ENCODE peak calls at places on chromosomes 11 and 22, in ten cellular contexts. D, U, S, L, W, J, T, A, F and P are unnamed samples.

GRCh38 chr22:19666663-19667593 is 47.4 kb upstream of the SEPTIN5 start:
- DNase-seq in W (no peak), J (peak; percentile 38), S (no peak), U (no peak), A (no peak), T (no peak), D (no peak), L (no peak), F (no peak), P (no peak)

GRCh38 chr22:27720860-27721259 is 80.7 kb downstream of the MN1 start:
- DNase-seq in J (no peak), D (no peak), F (no peak), S (no peak), U (no peak), T (no peak), L (peak; percentile 88), A (no peak), W (no peak), P (no peak)

GRCh38 chr11:87263979-87264378 is 226.2 kb downstream of the TMEM135 start:
- DNase-seq in D (no peak), U (no peak), W (no peak), T (no peak), S (no peak), J (no peak), L (no peak), A (no peak), F (no peak), P (no peak)

GRCh38 chr11:74466916-74467885 is at the start of gene KCNE3:
- DNase-seq in W (no peak), A (peak; percentile 72), S (peak; percentile 70), J (peak; percentile 86), F (no peak), D (peak; percentile 57), L (peak; percentile 86), U (peak; percentile 84), T (no peak), P (no peak)

GRCh38 chr22:24417200-24417599 is 10.2 kb upstream of the ADORA2A start:
- DNase-seq in T (no peak), W (no peak), L (peak; percentile 66), F (peak; percentile 19), D (no peak), S (peak; percentile 48), A (no peak), J (no peak), U (peak; percentile 20), P (no peak)

GRCh38 chr22:31857247-31857646 is 87.1 kb upstream of the YWHAH start:
- DNase-seq in W (no peak), A (peak; percentile 96), T (peak; percentile 85), F (no peak), U (no peak), D (no peak), L (no peak), S (no peak), J (peak; percentile 36), P (no peak)

GRCh38 chr22:46653596-46653995 is 33.4 kb downstream of the GRAMD4 start:
- DNase-seq in F (no peak), U (no peak), W (no peak), S (no peak), T (peak; percentile 32), D (peak; percentile 36), A (no peak), J (no peak), L (no peak), P (no peak)

GRCh38 chr22:49968831-49969661 is 8.5 kb downstream of the PIM3 start:
- DNase-seq in T (no peak), D (no peak), A (no peak), F (peak; percentile 45), J (no peak), W (peak; percentile 49), S (peak; percentile 71), U (peak; percentile 38), L (peak; percentile 82), P (no peak)

GRCh38 chr22:47369020-47369419 is 606.6 kb downstream of the TBC1D22A start:
- DNase-seq in J (no peak), L (no peak), W (no peak), U (no peak), A (no peak), F (no peak), S (no peak), T (no peak), D (no peak), P (no peak)

GRCh38 chr11:112884012-112884767 is 77.0 kb upstream of the NCAM1 start:
- DNase-seq in W (no peak), F (no peak), J (no peak), U (no peak), D (no peak), A (no peak), T (no peak), S (no peak), L (no peak), P (no peak)

GRCh38 chr11:63761870-63762661 is 6.5 kb downstream of the ZFTA start:
- DNase-seq in D (peak; percentile 14), U (no peak), F (no peak), A (peak; percentile 95), S (peak; percentile 71), W (no peak), T (no peak), J (no peak), L (peak; percentile 77), P (no peak)

GRCh38 chr11:36086366-36086765 is 142.5 kb downstream of the LDLRAD3 start:
- DNase-seq in D (no peak), A (peak; percentile 69), L (no peak), S (no peak), F (no peak), W (no peak), T (no peak), U (no peak), J (no peak), P (no peak)

GRCh38 chr11:8092587-8093424 is 11.8 kb downstream of the TUB start:
- DNase-seq in D (peak; percentile 63), W (peak; percentile 54), S (peak; percentile 79), U (peak; percentile 54), T (peak; percentile 48), L (no peak), A (peak; percentile 82), J (peak; percentile 87), F (peak; percentile 48), P (no peak)

GRCh38 chr22:36865346-36865745 is 4.5 kb downstream of the NCF4 start:
- DNase-seq in T (peak; percentile 25), D (no peak), U (no peak), L (no peak), S (no peak), J (no peak), W (no peak), A (peak; percentile 49), F (no peak), P (no peak)

GRCh38 chr22:36868546-36868945 is 7.7 kb downstream of the NCF4 start:
- DNase-seq in T (no peak), A (no peak), J (no peak), U (no peak), W (no peak), D (no peak), L (no peak), S (no peak), F (no peak), P (no peak)

GRCh38 chr22:36870250-36870649 is 9.4 kb downstream of the NCF4 start:
- DNase-seq in F (no peak), W (no peak), L (peak; percentile 59), U (no peak), D (no peak), J (no peak), S (no peak), T (peak; percentile 68), A (no peak), P (no peak)

GRCh38 chr22:36864454-36865215 is 3.8 kb downstream of the NCF4 start:
- DNase-seq in U (no peak), L (no peak), T (no peak), F (no peak), J (no peak), S (peak; percentile 49), A (no peak), W (no peak), D (no peak), P (no peak)

GRCh38 chr22:36867695-36868094 is 6.9 kb downstream of the NCF4 start:
- DNase-seq in A (no peak), S (no peak), D (no peak), F (no peak), U (no peak), L (no peak), T (no peak), J (no peak), W (no peak), P (no peak)
- H3K36me3 ChIP-seq in A (no peaks in the 10 kb centered on the region), S (no peaks in the 10 kb centered on the region), D (no peaks in the 10 kb centered on the region), F (no peaks in the 10 kb centered on the region), U (no peaks in the 10 kb centered on the region), L (no peaks in the 10 kb centered on the region), T (no peaks in the 10 kb centered on the region), J (no peaks in the 10 kb centered on the region), W (no peaks in the 10 kb centered on the region), P (no peaks in the 10 kb centered on the region)

DNA sequence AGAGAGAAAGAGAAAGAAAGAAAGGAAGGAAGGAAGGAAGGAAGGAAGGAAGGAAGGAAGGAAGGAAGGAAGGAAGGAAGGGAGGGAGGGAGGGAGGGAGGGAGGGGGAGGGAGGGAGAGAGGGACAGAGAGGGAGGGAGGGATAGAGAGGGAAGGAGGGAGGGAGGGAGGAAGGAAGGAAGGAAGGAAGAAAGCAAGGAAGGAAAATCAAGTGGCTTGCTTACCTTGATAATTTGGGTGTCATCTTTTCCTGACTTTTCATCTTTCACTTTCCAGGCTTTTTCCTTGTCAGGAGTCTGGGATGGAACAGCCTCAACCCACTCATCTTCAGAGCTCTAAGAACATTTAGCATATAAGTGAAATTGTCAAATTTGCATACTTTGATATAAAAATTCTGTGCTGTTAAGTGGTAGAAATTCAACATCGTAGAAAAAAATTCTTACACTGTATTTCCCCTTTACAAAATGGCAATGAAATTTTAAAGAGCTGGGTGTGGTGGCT is 14.9 kb downstream of the CWF19L2 start:
- DNase-seq in T (no peak), J (no peak), U (no peak), D (no peak), S (no peak), F (no peak), L (no peak), A (no peak), W (no peak), P (no peak)
- H3K36me3 ChIP-seq in T (no peaks in the 10 kb centered on the region), J (peaks cover 36% of the 10 kb centered on the region), U (peaks cover 6% of the 10 kb centered on the region), D (peaks cover 44% of the 10 kb centered on the region), S (no peaks in the 10 kb centered on the region), F (peaks cover 46% of the 10 kb centered on the region), L (peaks cover 34% of the 10 kb centered on the region), A (no peaks in the 10 kb centered on the region), W (peaks cover 27% of the 10 kb centered on the region), P (peaks cover 23% of the 10 kb centered on the region)

DNA sequence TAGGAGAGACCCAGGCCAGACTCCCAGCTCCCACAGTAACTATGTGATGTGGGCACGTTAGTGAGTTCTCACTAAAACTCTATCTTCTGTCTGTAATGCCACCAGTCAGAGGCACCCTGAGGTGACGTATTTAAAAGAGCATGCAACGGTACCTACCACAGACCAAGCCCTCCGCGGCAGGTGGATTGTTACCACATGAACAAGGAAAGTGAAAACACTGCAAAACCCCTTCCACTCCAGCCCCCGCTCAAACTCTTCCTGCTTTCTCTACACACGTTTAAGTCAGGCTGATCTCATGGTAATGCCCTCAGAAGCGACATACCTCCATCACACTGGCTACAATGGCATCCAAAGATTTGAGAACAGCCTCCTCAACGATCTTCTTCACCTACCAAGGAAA is 36.7 kb downstream of the SERPIND1 start:
- DNase-seq in S (no peak), A (no peak), U (no peak), D (no peak), W (no peak), T (no peak), F (no peak), J (no peak), L (no peak), P (peak; percentile 43)
- H3K36me3 ChIP-seq in S (peaks cover 12% of the 10 kb centered on the region), A (peaks cover 3% of the 10 kb centered on the region), U (peaks cover 6% of the 10 kb centered on the region), D (peaks cover 27% of the 10 kb centered on the region), W (no peaks in the 10 kb centered on the region), T (peaks cover 3% of the 10 kb centered on the region), F (peaks cover 14% of the 10 kb centered on the region), J (peaks cover 77% of the 10 kb centered on the region), L (peaks cover 27% of the 10 kb centered on the region), P (peaks cover 28% of the 10 kb centered on the region)

GRCh38 chr22:38725900-38726655 is 20.3 kb downstream of the GTPBP1 start:
- DNase-seq in A (no peak), D (no peak), T (no peak), F (no peak), W (peak; percentile 33), L (peak; percentile 44), U (peak; percentile 11), J (no peak), S (peak; percentile 61), P (no peak)
- H3K36me3 ChIP-seq in A (peaks cover 22% of the 10 kb centered on the region), D (peaks cover 81% of the 10 kb centered on the region), T (peaks cover 27% of the 10 kb centered on the region), F (peaks cover 90% of the 10 kb centered on the region), W (peaks cover 18% of the 10 kb centered on the region), L (peaks cover 76% of the 10 kb centered on the region), U (peaks cover 8% of the 10 kb centered on the region), J (peaks cover 97% of the 10 kb centered on the region), S (peaks cover 61% of the 10 kb centered on the region), P (peaks cover 62% of the 10 kb centered on the region)